ENCODE peak calls at places on chromosomes 2 and 18, in four cellular contexts. One of them, this sample, is unnamed.

GRCh38 chr2:152342259-152343046 is 7.5 kb downstream of the FMNL2 start:
- DNase-seq in Peyer's patch: no peak
- DNase-seq in uterus: no peak
- DNase-seq in neuronal stem cell: no peak
- DNase-seq in this sample: no peak

GRCh38 chr2:108858894-108859293 is 72.3 kb downstream of the CCDC138 start:
- DNase-seq in Peyer's patch: no peak
- DNase-seq in uterus: no peak
- DNase-seq in neuronal stem cell: no peak
- DNase-seq in this sample: no peak

GRCh38 chr2:85216927-85217326 is 83.7 kb downstream of the TCF7L1 start:
- DNase-seq in Peyer's patch: no peak
- DNase-seq in uterus: no peak
- DNase-seq in neuronal stem cell: no peak
- DNase-seq in this sample: no peak

GRCh38 chr18:55509631-55510372 is 78.2 kb downstream of the TCF4 start:
- DNase-seq in Peyer's patch: no peak
- DNase-seq in uterus: no peak
- DNase-seq in neuronal stem cell: no peak
- DNase-seq in this sample: no peak

GRCh38 chr2:204339212-204339715 is 206.0 kb upstream of the PARD3B start:
- DNase-seq in Peyer's patch: no peak
- DNase-seq in uterus: no peak
- DNase-seq in neuronal stem cell: no peak
- DNase-seq in this sample: no peak

GRCh38 chr18:64592246-64592645 is 443.4 kb upstream of the LINC00305 start:
- DNase-seq in Peyer's patch: no peak
- DNase-seq in uterus: no peak
- DNase-seq in neuronal stem cell: no peak
- DNase-seq in this sample: no peak

GRCh38 chr18:72847134-72847533 is 20.7 kb downstream of the NETO1 start:
- DNase-seq in Peyer's patch: no peak
- DNase-seq in uterus: no peak
- DNase-seq in neuronal stem cell: no peak
- DNase-seq in this sample: no peak

GRCh38 chr18:54149078-54149697 is 75.3 kb downstream of the MBD2 start:
- DNase-seq in Peyer's patch: no peak
- DNase-seq in uterus: peak; percentile 23
- DNase-seq in neuronal stem cell: no peak
- DNase-seq in this sample: no peak

GRCh38 chr2:63735931-63736820 is 105.5 kb upstream of the UGP2 start:
- DNase-seq in Peyer's patch: no peak
- DNase-seq in uterus: no peak
- DNase-seq in neuronal stem cell: no peak
- DNase-seq in this sample: no peak

GRCh38 chr2:227570615-227571014 is 28.1 kb upstream of the SCYGR2 start:
- DNase-seq in Peyer's patch: no peak
- DNase-seq in uterus: no peak
- DNase-seq in neuronal stem cell: no peak
- DNase-seq in this sample: no peak

GRCh38 chr2:67486041-67486796 is 89.1 kb downstream of the ETAA1 start:
- DNase-seq in Peyer's patch: no peak
- DNase-seq in uterus: no peak
- DNase-seq in neuronal stem cell: no peak
- DNase-seq in this sample: no peak

GRCh38 chr18:63182861-63183260 is 136.7 kb downstream of the BCL2 start:
- DNase-seq in Peyer's patch: peak; percentile 59
- DNase-seq in uterus: no peak
- DNase-seq in neuronal stem cell: no peak
- DNase-seq in this sample: no peak

GRCh38 chr2:27889774-27890145 is 427 bp downstream of the RBKS start:
- DNase-seq in Peyer's patch: peak; percentile 51
- DNase-seq in uterus: peak; percentile 32
- DNase-seq in neuronal stem cell: peak; percentile 8
- DNase-seq in this sample: no peak
- H3K27ac ChIP-seq in Peyer's patch: peak overlapping the region; percentile 87
- H3K27ac ChIP-seq in uterus: peak overlapping the region; percentile 96
- H3K27ac ChIP-seq in neuronal stem cell: no peak overlapping the region
- H3K27ac ChIP-seq in this sample: no peak overlapping the region

GRCh38 chr2:218400167-218400929 is 680 bp downstream of the CTDSP1 start:
- DNase-seq in Peyer's patch: peak; percentile 71
- DNase-seq in uterus: peak; percentile 56
- DNase-seq in neuronal stem cell: peak; percentile 30
- DNase-seq in this sample: no peak
- H3K36me3 ChIP-seq in Peyer's patch: no peaks in the 10 kb centered on the region
- H3K36me3 ChIP-seq in uterus: no peaks in the 10 kb centered on the region
- H3K36me3 ChIP-seq in neuronal stem cell: peaks cover 21% of the 10 kb centered on the region
- H3K36me3 ChIP-seq in this sample: peaks cover 11% of the 10 kb centered on the region

GRCh38 chr2:119407430-119408220 is 24.0 kb upstream of the TMEM37 start:
- DNase-seq in Peyer's patch: peak; percentile 80
- DNase-seq in uterus: no peak
- DNase-seq in neuronal stem cell: peak; percentile 61
- DNase-seq in this sample: no peak

GRCh38 chr2:119405151-119405550 is 26.5 kb upstream of the TMEM37 start:
- DNase-seq in Peyer's patch: no peak
- DNase-seq in uterus: no peak
- DNase-seq in neuronal stem cell: no peak
- DNase-seq in this sample: no peak

GRCh38 chr2:119402645-119403560 is 28.8 kb upstream of the TMEM37 start:
- DNase-seq in Peyer's patch: peak; percentile 80
- DNase-seq in uterus: no peak
- DNase-seq in neuronal stem cell: no peak
- DNase-seq in this sample: no peak

GRCh38 chr2:119409506-119409905 is 22.1 kb upstream of the TMEM37 start:
- DNase-seq in Peyer's patch: no peak
- DNase-seq in uterus: no peak
- DNase-seq in neuronal stem cell: no peak
- DNase-seq in this sample: no peak

GRCh38 chr2:119408221-119408619 is 23.4 kb upstream of the TMEM37 start:
- DNase-seq in Peyer's patch: peak; percentile 78
- DNase-seq in uterus: no peak
- DNase-seq in neuronal stem cell: no peak
- DNase-seq in this sample: no peak
- H3K27ac ChIP-seq in Peyer's patch: no peak overlapping the region
- H3K27ac ChIP-seq in uterus: no peak overlapping the region
- H3K27ac ChIP-seq in neuronal stem cell: no peak overlapping the region
- H3K27ac ChIP-seq in this sample: no peak overlapping the region

GRCh38 chr2:218736535-218736934 is 25.9 kb downstream of the TTLL4 start:
- DNase-seq in Peyer's patch: no peak
- DNase-seq in uterus: no peak
- DNase-seq in neuronal stem cell: no peak
- DNase-seq in this sample: no peak
- H3K36me3 ChIP-seq in Peyer's patch: no peaks in the 10 kb centered on the region
- H3K36me3 ChIP-seq in uterus: no peaks in the 10 kb centered on the region
- H3K36me3 ChIP-seq in neuronal stem cell: peaks cover 32% of the 10 kb centered on the region
- H3K36me3 ChIP-seq in this sample: peaks cover 22% of the 10 kb centered on the region

GRCh38 chr2:46257980-46258379 is 39.2 kb upstream of the EPAS1 start:
- DNase-seq in Peyer's patch: no peak
- DNase-seq in uterus: no peak
- DNase-seq in neuronal stem cell: no peak
- DNase-seq in this sample: no peak

GRCh38 chr2:46260305-46260704 is 36.9 kb upstream of the EPAS1 start:
- DNase-seq in Peyer's patch: no peak
- DNase-seq in uterus: no peak
- DNase-seq in neuronal stem cell: no peak
- DNase-seq in this sample: no peak

GRCh38 chr2:46258937-46259781 is 38.0 kb upstream of the EPAS1 start:
- DNase-seq in Peyer's patch: no peak
- DNase-seq in uterus: no peak
- DNase-seq in neuronal stem cell: no peak
- DNase-seq in this sample: no peak

GRCh38 chr2:46257476-46257875 is 39.7 kb upstream of the EPAS1 start:
- DNase-seq in Peyer's patch: no peak
- DNase-seq in uterus: no peak
- DNase-seq in neuronal stem cell: no peak
- DNase-seq in this sample: no peak

DNA sequence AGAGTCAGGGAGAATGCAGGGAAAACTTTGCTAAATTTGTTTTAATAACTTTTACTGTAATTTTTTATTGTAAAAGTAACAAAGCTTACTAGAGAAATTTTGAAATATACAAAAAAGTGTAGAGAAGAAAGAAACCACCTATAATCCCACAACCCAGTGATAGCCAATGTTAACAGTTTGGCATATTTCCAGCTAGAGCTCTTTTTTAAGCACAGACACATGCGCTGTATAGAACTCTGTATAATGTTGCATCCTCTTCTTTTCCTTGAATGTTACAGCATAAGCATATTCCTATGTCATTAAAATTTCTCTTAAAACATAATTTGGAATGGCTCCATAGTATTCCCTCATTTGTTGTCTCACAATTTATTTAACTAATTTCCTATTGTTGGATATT is 37.4 kb upstream of the EPAS1 start:
- DNase-seq in Peyer's patch: no peak
- DNase-seq in uterus: no peak
- DNase-seq in neuronal stem cell: no peak
- DNase-seq in this sample: no peak
- H3K27ac ChIP-seq in Peyer's patch: no peak overlapping the region
- H3K27ac ChIP-seq in uterus: peak overlapping the region; percentile 48
- H3K27ac ChIP-seq in neuronal stem cell: no peak overlapping the region
- H3K27ac ChIP-seq in this sample: no peak overlapping the region

DNA sequence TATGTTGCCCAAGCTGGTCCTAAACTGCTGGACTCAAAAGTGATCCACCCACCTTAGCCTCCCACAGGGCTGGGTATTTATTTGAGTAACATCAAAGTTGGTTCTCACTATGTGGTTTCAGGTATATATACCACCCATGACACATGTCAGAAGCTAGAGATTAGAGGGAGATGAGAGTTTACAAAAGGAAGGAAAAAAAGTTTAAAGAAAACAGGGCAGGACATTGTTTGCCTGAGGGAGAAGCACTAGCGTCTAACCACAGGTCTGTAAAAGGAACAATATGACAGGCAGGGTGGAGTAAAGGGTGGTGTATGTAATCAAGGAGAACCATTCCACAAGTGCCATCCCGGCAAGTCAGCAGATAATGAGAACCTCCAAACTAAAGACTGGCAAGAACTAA is 8.5 kb downstream of the CEP76 start:
- DNase-seq in Peyer's patch: no peak
- DNase-seq in uterus: no peak
- DNase-seq in neuronal stem cell: no peak
- DNase-seq in this sample: no peak
- H3K36me3 ChIP-seq in Peyer's patch: no peaks in the 10 kb centered on the region
- H3K36me3 ChIP-seq in uterus: no peaks in the 10 kb centered on the region
- H3K36me3 ChIP-seq in neuronal stem cell: peaks cover 4% of the 10 kb centered on the region
- H3K36me3 ChIP-seq in this sample: peaks cover 2% of the 10 kb centered on the region